ENCODE peak calls at places on chromosomes 7 and 10, in seven cellular contexts. I, Y, Z, M, K, R and Q are unnamed samples.

GRCh38 chr7:148434181-148434769 is 156.3 kb upstream of the C7orf33 start:
- DNase-seq in Y (peak; percentile 71), M (no peak), R (no peak), K (no peak), Z (no peak), I (no peak), Q (no peak)

GRCh38 chr10:131746785-131747184 is 154.0 kb upstream of the PPP2R2D start:
- DNase-seq in K (no peak), I (no peak), M (no peak), R (peak; percentile 66), Z (no peak), Y (no peak), Q (no peak)

GRCh38 chr10:117374506-117375359 is 507 bp downstream of the PDZD8 start:
- DNase-seq in Y (peak; percentile 40), Z (peak; percentile 43), M (peak; percentile 70), R (peak; percentile 59), I (peak; percentile 46), K (no peak), Q (no peak)

GRCh38 chr10:14523286-14523685 is 192.6 kb upstream of the FRMD4A start:
- DNase-seq in I (no peak), K (no peak), Z (no peak), R (no peak), M (no peak), Y (no peak), Q (no peak)

GRCh38 chr7:139340808-139341057 is 404 bp upstream of the FMC1 start:
- DNase-seq in R (no peak), Y (no peak), K (no peak), I (no peak), Z (no peak), M (no peak), Q (no peak)

GRCh38 chr7:113770146-113770738 is 148.6 kb downstream of the PPP1R3A start:
- DNase-seq in K (no peak), Z (no peak), I (no peak), Y (no peak), M (no peak), R (no peak), Q (no peak)

GRCh38 chr10:45235823-45236222 is 79.6 kb downstream of the OR13A1 start:
- DNase-seq in M (no peak), I (peak; percentile 7), R (no peak), Z (no peak), K (no peak), Y (no peak), Q (no peak)

GRCh38 chr10:80382989-80383388 is 25.4 kb upstream of the PRXL2A start:
- DNase-seq in I (peak; percentile 11), M (peak; percentile 63), Y (peak; percentile 76), Z (peak; percentile 50), R (peak; percentile 78), K (no peak), Q (no peak)

GRCh38 chr7:51009716-51010496 is 227.2 kb upstream of the GRB10 start:
- DNase-seq in R (peak; percentile 44), Y (no peak), K (no peak), M (no peak), Z (no peak), I (peak; percentile 28), Q (no peak)

GRCh38 chr10:68636335-68636734 is 76.2 kb downstream of the TET1 start:
- DNase-seq in M (no peak), I (no peak), Z (no peak), Y (no peak), R (peak; percentile 73), K (no peak), Q (no peak)
- H3K9ac ChIP-seq in M (no peak overlapping the region), I (no peak overlapping the region), Z (no peak overlapping the region), Y (no peak overlapping the region), R (no peak overlapping the region), K (no peak overlapping the region), Q (no peak overlapping the region)

DNA sequence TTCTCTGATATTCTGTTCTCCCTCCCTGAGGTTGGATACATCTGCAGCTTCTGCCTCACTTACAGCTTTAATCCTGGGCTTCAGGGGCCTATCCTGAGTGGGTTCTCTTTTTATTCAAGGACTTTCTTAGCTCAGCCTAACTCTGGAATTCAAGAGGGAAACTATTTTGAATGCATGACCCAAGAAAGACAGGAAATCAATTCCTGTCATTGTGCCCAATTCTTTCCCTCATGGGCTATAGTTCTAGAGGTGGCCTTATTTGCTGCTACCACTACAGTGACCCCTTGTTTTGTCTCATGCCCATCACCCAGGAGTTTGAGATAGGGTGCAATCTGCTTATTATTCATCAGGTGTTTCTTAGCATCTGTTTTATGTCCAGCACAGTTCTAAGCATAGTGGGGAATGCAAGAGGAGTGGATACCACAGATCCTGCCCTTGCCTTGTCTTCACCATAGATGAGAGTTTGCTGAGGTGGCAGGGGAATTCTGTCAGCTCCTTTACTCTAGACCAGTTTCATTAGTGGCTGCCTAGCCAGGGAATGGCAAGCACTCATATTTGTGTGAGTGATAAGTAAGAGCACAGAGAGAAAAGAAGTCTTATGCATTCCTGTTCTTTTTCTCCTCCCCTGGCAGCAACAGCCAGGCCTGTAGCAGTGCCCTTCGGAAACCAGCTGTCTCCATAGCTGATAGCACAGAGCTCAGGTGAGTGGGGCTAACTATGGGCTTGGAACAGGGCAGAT is 19.4 kb downstream of the STRIP2 start:
- DNase-seq in Z (no peak), R (no peak), I (no peak), Y (peak; percentile 99), K (no peak), M (no peak), Q (no peak)
- H2AK5ac ChIP-seq in Z (no peak overlapping the region), R (no peak overlapping the region), I (no peak overlapping the region), Y (no peak overlapping the region), K (no peak overlapping the region), M (no peak overlapping the region), Q (no peak overlapping the region)

GRCh38 chr7:100606313-100606712 is 4.2 kb downstream of the PCOLCE start:
- DNase-seq in R (no peak), Y (no peak), Z (no peak), K (no peak), M (no peak), I (no peak), Q (no peak)

GRCh38 chr7:100604078-100604975 is 2.2 kb downstream of the PCOLCE start:
- DNase-seq in K (no peak), Z (peak; percentile 91), R (peak; percentile 84), I (peak; percentile 46), M (peak; percentile 82), Y (peak; percentile 73), Q (no peak)

GRCh38 chr7:100604976-100605911 is 3.1 kb downstream of the PCOLCE start:
- DNase-seq in R (no peak), M (peak; percentile 40), I (no peak), Y (peak; percentile 47), Z (peak; percentile 67), K (no peak), Q (no peak)

GRCh38 chr7:100602889-100603696 is 930 bp downstream of the PCOLCE start:
- DNase-seq in M (peak; percentile 72), Y (peak; percentile 4), Z (peak; percentile 92), K (no peak), R (peak; percentile 90), I (peak; percentile 82), Q (no peak)

DNA sequence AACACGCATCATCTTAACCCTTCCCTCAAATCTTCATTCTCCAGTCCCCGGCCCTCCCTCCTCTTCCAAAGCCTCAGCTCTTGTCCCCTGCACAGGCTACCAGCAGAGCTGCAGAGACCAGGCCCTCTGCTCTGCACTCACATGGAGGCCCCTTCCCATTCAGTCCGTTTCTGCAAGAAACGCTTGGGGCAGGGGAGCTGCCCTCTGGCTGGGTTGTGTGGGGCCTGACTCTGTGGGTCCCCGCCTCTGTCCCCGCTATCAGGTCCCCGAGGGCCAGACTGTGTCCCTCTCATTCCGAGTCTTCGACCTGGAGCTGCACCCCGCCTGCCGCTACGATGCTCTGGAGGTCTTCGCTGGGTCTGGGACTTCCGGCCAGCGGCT is 1.5 kb downstream of the PCOLCE start:
- DNase-seq in M (peak; percentile 69), Z (no peak), R (peak; percentile 83), I (peak; percentile 23), Y (peak; percentile 19), K (no peak), Q (no peak)
- H3K9ac ChIP-seq in M (peak overlapping the region; percentile 88), Z (peak overlapping the region; percentile 53), R (peak overlapping the region; percentile 72), I (peak overlapping the region; percentile 97), Y (no peak overlapping the region), K (peak overlapping the region; percentile 45), Q (peak overlapping the region; percentile 70)

DNA sequence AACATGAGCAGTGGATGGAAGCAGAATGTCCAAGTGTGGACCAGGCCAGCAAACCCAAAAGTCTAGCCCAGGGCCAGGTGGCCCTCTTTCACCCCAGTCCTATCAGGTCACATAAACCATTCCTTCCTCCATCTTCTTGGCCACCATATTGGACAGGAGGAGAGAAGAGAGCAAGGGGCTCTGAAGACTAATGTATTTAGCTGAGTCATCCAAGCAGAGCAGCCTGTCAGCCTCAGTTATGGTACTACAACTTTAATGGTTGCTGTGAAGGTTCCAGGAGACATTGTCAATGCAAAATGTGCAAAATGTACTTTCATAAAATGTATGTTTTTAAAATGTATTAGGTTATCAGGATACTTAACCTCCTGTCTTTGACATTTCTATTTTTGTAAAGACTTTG is 159.5 kb downstream of the GPAM start:
- DNase-seq in Y (no peak), I (no peak), M (no peak), K (no peak), R (no peak), Z (no peak), Q (no peak)
- H2AK5ac ChIP-seq in Y (no peak overlapping the region), I (no peak overlapping the region), M (no peak overlapping the region), K (no peak overlapping the region), R (no peak overlapping the region), Z (no peak overlapping the region), Q (no peak overlapping the region)

GRCh38 chr10:11154809-11155208 is 137.1 kb downstream of the CELF2 start:
- DNase-seq in M (peak; percentile 24), Z (no peak), R (peak; percentile 30), Y (no peak), I (peak; percentile 53), K (no peak), Q (no peak)
- H3K9ac ChIP-seq in M (peak overlapping the region; percentile 22), Z (no peak overlapping the region), R (no peak overlapping the region), Y (no peak overlapping the region), I (no peak overlapping the region), K (no peak overlapping the region), Q (no peak overlapping the region)

DNA sequence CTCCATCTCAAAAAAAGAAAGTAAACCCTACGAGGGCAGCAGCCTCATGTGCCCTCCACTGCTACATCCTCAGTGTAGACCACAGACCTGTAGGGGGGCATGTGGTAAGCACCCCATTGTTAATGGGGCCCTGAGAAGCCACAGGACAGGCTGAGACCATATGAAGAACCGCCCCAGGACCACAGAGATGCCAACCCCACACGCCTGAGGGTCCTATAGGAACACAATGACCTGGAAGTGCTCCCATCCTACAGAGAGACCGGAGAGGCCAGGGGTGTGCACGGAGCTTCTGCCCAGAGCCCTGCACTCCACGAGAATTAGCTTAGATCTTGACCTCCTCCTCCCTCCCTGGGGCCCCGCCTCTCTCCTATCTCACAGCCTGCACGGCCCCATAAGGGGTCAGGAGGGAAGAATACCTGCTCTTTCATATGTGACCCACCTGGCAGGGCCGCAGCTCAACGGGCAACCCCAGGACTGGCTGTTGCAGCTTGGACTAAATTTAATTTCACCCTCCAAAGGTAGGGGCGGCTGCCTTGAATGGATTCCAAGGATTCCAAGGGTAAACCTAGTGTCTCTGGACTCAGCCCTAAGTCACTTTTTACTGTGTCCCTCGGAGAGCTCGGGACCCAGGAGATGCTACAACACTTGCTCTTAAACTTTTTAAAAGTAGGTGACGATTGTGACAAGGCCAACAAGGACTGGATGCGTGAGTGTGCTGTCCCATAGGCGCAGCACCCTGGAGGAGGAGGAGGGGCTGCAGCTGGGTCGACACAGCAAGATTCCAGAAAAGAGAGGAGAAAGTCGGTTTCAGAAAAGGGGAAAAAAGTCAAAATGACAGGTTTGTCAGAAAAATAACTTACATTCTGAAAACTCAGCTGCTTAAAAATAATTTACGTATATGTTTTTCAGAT is 24.2 kb downstream of the PRKAG2 start:
- DNase-seq in R (no peak), M (no peak), Y (no peak), K (no peak), Z (no peak), I (no peak), Q (no peak)
- H2AK5ac ChIP-seq in R (no peak overlapping the region), M (no peak overlapping the region), Y (no peak overlapping the region), K (no peak overlapping the region), Z (no peak overlapping the region), I (no peak overlapping the region), Q (peak overlapping the region; percentile 25)